ENCODE peak calls at places on chromosome 7, in five cellular contexts. U is pancreas, J is psoas muscle, N is GM23338, K is Panc1. Y is an unnamed sample. For H3K36me3, the result is how much of the 10 kb centered on the place peaks cover.

GRCh38 chr7:13991791-13992620 is 2.5 kb upstream of the ETV1 start:
- DNase-seq in U (no peak), J (no peak), K (no peak), N (no peak), Y (no peak)

GRCh38 chr7:75967055-75967454 is 27.3 kb downstream of the TMEM120A start:
- DNase-seq in U (no peak), J (peak), K (no peak), N (no peak), Y (no peak)

GRCh38 chr7:30727061-30727945 is 24.6 kb upstream of the INMT start:
- DNase-seq in N (peak), U (no peak), J (no peak), K (no peak), Y (peak)

GRCh38 chr7:12831024-12831423 is 143.6 kb downstream of the ARL4A start:
- DNase-seq in N (no peak), J (no peak), U (no peak), K (no peak), Y (no peak)

GRCh38 chr7:44244282-44244681 is 43.5 kb downstream of the YKT6 start:
- DNase-seq in U (no peak), J (no peak), K (no peak), N (peak), Y (peak)

GRCh38 chr7:133830081-133830480 is 297.1 kb upstream of the LRGUK start:
- DNase-seq in K (no peak), N (no peak), J (no peak), U (peak), Y (no peak)

GRCh38 chr7:67423058-67423457 is 426.4 kb downstream of the TYW1 start:
- DNase-seq in N (no peak), J (no peak), U (no peak), K (no peak), Y (no peak)

GRCh38 chr7:124701955-124702354 is 63.6 kb downstream of the GPR37 start:
- DNase-seq in N (no peak), K (no peak), U (no peak), J (no peak), Y (no peak)

GRCh38 chr7:143250822-143251221 is 12.4 kb upstream of the GSTK1 start:
- DNase-seq in U (no peak), K (no peak), N (no peak), J (no peak), Y (no peak)

GRCh38 chr7:41847641-41848040 is 144.8 kb upstream of the INHBA start:
- DNase-seq in J (no peak), K (no peak), N (no peak), U (no peak), Y (no peak)

GRCh38 chr7:70093496-70093895 is 495.2 kb downstream of the AUTS2 start:
- DNase-seq in K (no peak), N (no peak), J (no peak), U (no peak), Y (no peak)

GRCh38 chr7:43694399-43694748 is 34.9 kb downstream of the COA1 start:
- DNase-seq in K (no peak), J (no peak), U (no peak), N (no peak), Y (no peak)

GRCh38 chr7:14009453-14010418 is 20.3 kb upstream of the ETV1 start:
- DNase-seq in N (peak), K (no peak), U (no peak), J (no peak), Y (no peak)

GRCh38 chr7:116591202-116592040 is 66.6 kb downstream of the CAV1 start:
- DNase-seq in U (no peak), N (peak), J (no peak), K (peak), Y (no peak)

GRCh38 chr7:14457567-14458453 is 444.7 kb downstream of the DGKB start:
- DNase-seq in K (peak), U (peak), N (peak), J (peak), Y (peak)

GRCh38 chr7:131381069-131381838 is 53.6 kb downstream of the MKLN1 start:
- DNase-seq in J (no peak), U (no peak), K (no peak), N (no peak), Y (no peak)

GRCh38 chr7:12067156-12067831 is 143.8 kb upstream of the TMEM106B start:
- DNase-seq in N (peak), U (peak), J (no peak), K (no peak), Y (peak)

GRCh38 chr7:154842608-154843007 is 160.3 kb downstream of the PAXIP1 start:
- DNase-seq in U (no peak), N (no peak), K (no peak), J (no peak), Y (no peak)

GRCh38 chr7:134992626-134993179 is 6.4 kb downstream of the AGBL3 start:
- DNase-seq in U (no peak), N (no peak), K (no peak), J (no peak), Y (no peak)

DNA sequence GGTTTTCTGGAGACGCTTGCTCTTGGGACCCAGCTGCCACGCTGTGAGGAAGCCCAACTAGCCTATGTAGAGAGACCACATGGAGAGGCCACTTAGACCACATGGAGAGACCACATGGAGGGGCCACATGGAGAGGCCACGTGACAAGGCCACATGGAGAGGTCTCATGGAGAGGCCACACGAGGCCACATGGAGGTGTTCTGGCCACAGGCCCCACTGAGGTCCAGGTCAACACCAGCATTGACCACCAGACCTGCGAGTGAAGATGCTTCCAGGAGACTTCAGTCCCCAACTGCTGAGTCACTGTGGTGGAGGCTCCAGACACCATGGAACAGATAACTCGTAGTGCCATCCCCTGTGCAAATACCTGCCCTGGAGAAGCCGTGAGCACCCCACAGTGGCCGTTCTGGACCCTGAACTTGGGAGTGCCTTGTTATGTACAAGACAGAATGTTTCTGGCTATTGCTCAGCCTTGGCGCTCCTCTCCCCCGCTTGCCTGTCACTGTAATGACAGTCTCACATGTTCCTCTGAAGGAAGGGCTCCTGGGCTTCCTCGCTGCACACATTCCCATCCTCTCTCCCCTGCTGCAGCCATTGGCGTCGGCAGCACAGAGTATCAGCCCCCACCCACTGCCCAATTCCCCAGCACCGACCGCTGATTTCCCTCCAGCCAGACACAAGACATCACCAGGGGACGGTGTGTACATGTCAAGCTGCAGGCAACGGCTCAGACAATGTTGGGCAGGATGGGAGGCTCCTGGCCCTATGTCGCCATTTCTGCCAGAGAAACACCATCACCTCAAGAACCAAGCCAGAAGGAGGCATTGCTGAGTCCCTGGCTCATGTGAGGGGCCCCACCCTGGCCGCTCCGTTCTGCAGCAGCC is 49.0 kb upstream of the TNRC18 start:
- DNase-seq in J (no peak), N (no peak), K (no peak), U (no peak), Y (no peak)
- TF ChIP-seq CTCF in J (no peak), N (peak), K (no peak), U (no peak), Y (no peak)

DNA sequence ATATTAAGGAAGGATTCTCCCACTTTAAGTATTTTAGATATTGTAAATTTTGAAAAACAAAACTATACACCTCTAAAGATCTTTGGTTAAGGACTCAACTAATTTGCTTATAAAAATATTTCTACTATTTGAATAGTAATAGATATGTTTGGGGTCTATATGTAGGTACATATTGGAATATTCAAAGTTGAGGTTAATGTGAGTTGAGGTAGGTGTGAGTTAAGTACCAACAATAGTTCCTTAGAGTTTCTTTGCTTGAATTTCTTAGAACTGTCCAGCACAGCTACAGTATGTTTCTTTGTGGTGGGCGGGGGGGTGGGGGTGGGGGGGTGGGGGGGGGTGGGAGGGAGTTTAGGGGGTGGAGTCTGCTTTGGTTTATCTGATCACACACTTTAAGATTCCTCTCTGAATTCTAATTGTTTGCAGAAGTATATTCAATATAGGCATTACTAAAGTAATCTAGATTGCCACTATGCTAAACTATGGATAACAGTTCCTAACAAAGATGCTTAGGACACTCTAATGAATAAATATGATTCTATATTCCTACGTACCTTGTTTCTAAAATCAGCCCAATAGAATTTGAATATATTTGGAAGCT is 2.1 kb downstream of the GRM3 start:
- DNase-seq in J (no peak), N (no peak), K (no peak), U (no peak), Y (no peak)
- H3K4me3 ChIP-seq in J (no peak), N (peak), K (no peak), U (no peak), Y (no peak)

GRCh38 chr7:98958968-98959367 is 80.6 kb downstream of the TRRAP start:
- DNase-seq in U (no peak), N (no peak), J (no peak), K (no peak), Y (no peak)

GRCh38 chr7:98957766-98958165 is 79.4 kb downstream of the TRRAP start:
- DNase-seq in N (no peak), U (no peak), K (no peak), J (no peak), Y (no peak)

GRCh38 chr7:98968621-98969020 is 90.3 kb downstream of the TRRAP start:
- DNase-seq in J (no peak), N (no peak), K (no peak), U (no peak), Y (no peak)

GRCh38 chr7:98964596-98964995 is 86.3 kb downstream of the TRRAP start:
- DNase-seq in N (no peak), K (no peak), U (no peak), J (no peak), Y (no peak)

DNA sequence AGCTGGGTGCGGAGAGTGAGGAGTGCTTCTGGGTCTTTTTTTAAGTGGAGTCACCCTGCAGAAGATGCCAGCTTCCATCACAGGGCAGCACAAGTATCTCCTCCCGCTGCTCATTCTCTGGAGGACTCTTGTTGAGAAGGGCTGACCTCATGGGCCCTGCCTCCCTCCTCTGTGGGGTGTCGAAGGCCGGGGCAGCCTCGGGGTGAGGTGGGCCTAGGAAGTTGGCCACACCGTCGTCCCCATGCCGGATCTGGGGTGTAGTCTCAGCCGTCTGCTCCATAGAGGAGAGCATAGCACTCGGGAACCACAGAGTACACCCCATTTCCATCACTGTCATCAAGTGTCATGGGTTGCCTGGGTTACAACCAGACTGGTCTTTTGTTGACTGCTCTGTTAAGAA is 85.0 kb downstream of the TRRAP start:
- DNase-seq in U (no peak), K (no peak), N (no peak), J (no peak), Y (no peak)
- H3K36me3 ChIP-seq in U (under half), K (under half), N (under half), J (under half), Y (under half)

GRCh38 chr7:129387537-129387936 is 46.7 kb upstream of the STRIP2 start:
- DNase-seq in U (no peak), J (no peak), K (no peak), N (no peak), Y (no peak)

GRCh38 chr7:129388353-129389098 is 45.7 kb upstream of the STRIP2 start:
- DNase-seq in N (no peak), U (no peak), K (no peak), J (no peak), Y (no peak)

GRCh38 chr7:129391546-129392211 is 42.6 kb upstream of the STRIP2 start:
- DNase-seq in N (no peak), J (no peak), U (no peak), K (no peak), Y (no peak)

GRCh38 chr7:129390314-129390713 is 43.9 kb upstream of the STRIP2 start:
- DNase-seq in N (no peak), U (no peak), J (no peak), K (no peak), Y (no peak)

GRCh38 chr7:129389829-129390228 is 44.4 kb upstream of the STRIP2 start:
- DNase-seq in K (no peak), J (no peak), N (no peak), U (no peak), Y (no peak)
- TF ChIP-seq CTCF in K (no peak), J (no peak), N (no peak), U (no peak), Y (no peak)

GRCh38 chr7:22417349-22417748 is 60.4 kb upstream of the RAPGEF5 start:
- DNase-seq in U (no peak), J (no peak), K (no peak), N (no peak), Y (no peak)
- H3K4me3 ChIP-seq in U (no peak), J (no peak), K (no peak), N (no peak), Y (no peak)

GRCh38 chr7:144785491-144785890 is 50.4 kb downstream of the TPK1 start:
- DNase-seq in U (no peak), J (no peak), K (no peak), N (no peak), Y (no peak)
- H3K36me3 ChIP-seq in U (under half), J (under half), K (under half), N (under half), Y (under half)

DNA sequence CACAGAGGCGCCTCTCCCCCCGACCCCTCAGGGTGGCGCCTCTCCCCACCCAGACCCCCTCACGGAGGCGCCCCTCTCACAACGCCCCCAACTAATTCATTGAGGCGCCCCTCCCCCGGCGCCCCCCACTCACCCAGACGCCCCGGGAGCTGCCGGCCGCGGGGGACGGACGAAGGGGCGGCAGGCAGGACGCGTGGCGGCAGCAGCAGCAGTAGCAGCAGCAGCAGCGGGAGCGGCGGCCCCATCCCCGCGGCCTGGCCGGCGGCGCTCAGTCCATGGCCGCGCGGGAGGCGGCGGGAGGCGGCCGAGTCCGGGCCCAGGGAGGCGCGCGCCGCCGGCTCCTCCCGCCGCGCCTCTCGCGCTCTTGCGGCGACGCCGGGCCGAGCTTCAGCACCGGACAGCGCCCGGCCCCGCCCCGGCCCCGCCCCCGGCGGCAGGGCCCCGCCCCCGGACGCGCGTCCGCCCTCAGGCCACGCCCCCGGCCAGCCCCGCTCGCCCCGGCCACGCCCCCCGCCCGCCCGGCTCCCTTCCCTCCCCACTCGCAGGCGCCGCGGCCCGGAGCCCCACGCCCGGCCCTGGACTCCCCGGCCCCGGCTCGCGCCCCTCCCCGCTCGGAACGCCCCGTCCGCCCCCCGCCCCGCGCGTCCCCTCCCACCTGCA is at the start of gene PTPRN2:
- DNase-seq in N (peak), J (peak), K (no peak), U (peak), Y (no peak)
- TF ChIP-seq CTCF in N (no peak), J (no peak), K (no peak), U (no peak), Y (no peak)

GRCh38 chr7:27165655-27166474 is 528 bp upstream of the HOXA9 start:
- DNase-seq in K (no peak), N (peak), U (no peak), J (peak), Y (no peak)
- H3K4me3 ChIP-seq in K (no peak), N (peak), U (peak), J (peak), Y (peak)

DNA sequence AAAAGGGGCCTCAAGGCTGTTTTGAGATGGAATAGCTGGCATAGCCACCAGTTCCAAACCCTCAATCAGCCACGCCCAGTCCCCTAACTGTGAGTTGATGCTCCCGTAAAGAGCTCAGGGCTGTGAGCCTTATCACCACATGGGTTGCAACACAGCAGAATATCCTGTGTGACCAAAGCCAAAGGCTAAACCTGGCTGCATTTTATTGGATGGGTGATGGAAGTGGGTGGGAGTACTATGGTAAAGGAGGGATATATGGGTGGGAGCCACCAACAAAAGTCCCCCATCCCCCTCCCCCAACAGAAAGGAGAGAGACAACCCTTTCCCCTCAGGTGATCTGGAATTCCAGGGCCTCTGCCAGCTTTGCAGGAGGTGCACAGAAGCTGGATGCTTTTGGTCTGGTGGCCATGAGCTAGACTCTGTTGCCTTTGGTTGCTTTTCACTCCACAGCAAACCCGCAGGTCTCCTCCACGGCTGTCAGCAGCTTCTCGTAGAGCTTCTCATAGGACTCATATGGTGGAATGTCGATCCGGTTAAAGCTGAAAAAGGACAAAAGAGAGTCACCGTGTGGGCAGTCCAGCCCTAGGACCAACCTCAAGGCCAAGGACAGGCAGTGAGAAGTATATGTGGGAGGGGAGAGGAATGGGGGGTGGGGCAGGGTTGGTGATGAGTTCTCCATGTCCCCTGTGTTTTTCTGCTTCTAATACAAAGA is 113.6 kb downstream of the SMURF1 start:
- DNase-seq in J (no peak), N (no peak), K (no peak), U (no peak), Y (peak)
- H3K36me3 ChIP-seq in J (under half), N (under half), K (under half), U (under half), Y (under half)

DNA sequence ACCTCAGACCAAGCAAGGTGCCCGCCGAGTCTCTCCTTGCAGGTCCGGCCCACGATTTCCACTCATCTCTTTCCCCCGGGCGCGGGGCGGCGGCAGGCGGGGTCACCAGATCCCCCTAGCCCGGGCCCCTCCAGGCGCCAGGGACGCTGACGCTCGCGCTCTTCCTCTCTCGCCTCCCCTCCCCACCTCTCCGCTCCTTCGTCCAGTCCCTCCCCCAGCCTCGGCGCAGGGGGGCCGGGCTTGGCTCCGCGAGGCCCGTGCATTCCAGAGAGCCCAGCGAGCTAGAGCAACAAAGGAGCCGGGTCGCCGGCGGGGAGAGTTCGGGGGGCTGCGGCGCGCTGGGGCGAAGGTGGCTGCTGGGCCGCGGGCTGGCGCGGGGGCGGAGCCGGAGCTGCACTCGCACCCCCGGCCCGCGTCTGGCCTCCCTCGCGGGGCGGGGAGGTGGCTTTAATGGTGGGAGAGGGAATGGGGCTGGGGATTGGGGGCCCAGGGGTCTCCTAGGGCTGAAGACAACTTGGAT is at the start of gene SMO:
- DNase-seq in N (peak), U (peak), K (no peak), J (peak), Y (peak)
- TF ChIP-seq CTCF in N (no peak), U (no peak), K (no peak), J (no peak), Y (no peak)

Y was measured in Caco-2.